ENCODE peak calls at places on chromosomes 12 and 14, in four cellular contexts. P is neural progenitor cell, L is mesenchymal stem cell, O is keratinocyte. M is an unnamed sample.

GRCh38 chr12:95641299-95641947 is 90.1 kb upstream of the USP44 start:
- DNase-seq in P (no peak), O (no peak), L (no peak), M (no peak)

GRCh38 chr12:85527192-85527591 is 247.2 kb downstream of the ALX1 start:
- DNase-seq in L (no peak), O (no peak), P (no peak), M (no peak)

GRCh38 chr12:100926669-100927248 is 132.2 kb downstream of the ANO4 start:
- DNase-seq in L (peak; percentile 29), P (peak; percentile 84), O (no peak), M (no peak)

GRCh38 chr12:17950898-17951297 is 139.1 kb downstream of the RERGL start:
- DNase-seq in L (no peak), P (no peak), O (no peak), M (no peak)

GRCh38 chr14:32763673-32764072 is 175.0 kb upstream of the NPAS3 start:
- DNase-seq in L (no peak), O (no peak), P (no peak), M (no peak)

GRCh38 chr12:45615268-45615667 is 114.2 kb upstream of the ARID2 start:
- DNase-seq in L (peak; percentile 79), P (no peak), O (no peak), M (no peak)

GRCh38 chr14:53953828-53954550 is 2.6 kb downstream of the BMP4 start:
- DNase-seq in O (no peak), P (peak; percentile 61), L (peak; percentile 85), M (no peak)

GRCh38 chr12:79071498-79071897 is 206.9 kb downstream of the SYT1 start:
- DNase-seq in O (no peak), L (no peak), P (no peak), M (peak; percentile 66)

GRCh38 chr14:57692671-57693070 is 173.2 kb downstream of the SLC35F4 start:
- DNase-seq in L (peak; percentile 21), P (peak; percentile 13), O (peak; percentile 30), M (peak; percentile 22)

GRCh38 chr14:85528080-85528881 is 1.7 kb upstream of the FLRT2 start:
- DNase-seq in L (peak; percentile 89), P (peak; percentile 81), O (no peak), M (no peak)

GRCh38 chr12:27383429-27384260 is 51.0 kb downstream of the BMAL2 start:
- DNase-seq in L (peak; percentile 77), P (peak; percentile 81), O (peak; percentile 72), M (peak; percentile 37)

GRCh38 chr14:37340353-37340752 is 142.6 kb downstream of the MIPOL1 start:
- DNase-seq in O (no peak), P (no peak), L (no peak), M (no peak)

GRCh38 chr12:65823481-65824313 is 586 bp upstream of the HMGA2 start:
- DNase-seq in P (peak; percentile 84), L (peak; percentile 67), O (no peak), M (no peak)

GRCh38 chr12:168763-169525 is 45.0 kb downstream of the SLC6A12 start:
- DNase-seq in O (no peak), P (no peak), L (peak; percentile 35), M (no peak)

GRCh38 chr12:127728729-127729128 is 538.2 kb upstream of the TMEM132C start:
- DNase-seq in O (no peak), P (no peak), L (no peak), M (no peak)

GRCh38 chr14:46480817-46481216 is 170.8 kb downstream of the RPL10L start:
- DNase-seq in O (no peak), P (no peak), L (no peak), M (no peak)

GRCh38 chr14:67735361-67735921 is 33.8 kb downstream of the RDH12 start:
- DNase-seq in P (no peak), O (no peak), L (no peak), M (no peak)

GRCh38 chr12:111056618-111057521 is 136.5 kb upstream of the MYL2 start:
- DNase-seq in L (no peak), O (no peak), P (no peak), M (no peak)

GRCh38 chr12:19482551-19483109 is 43.3 kb downstream of the AEBP2 start:
- DNase-seq in O (peak; percentile 11), P (peak; percentile 6), L (peak; percentile 30), M (no peak)

GRCh38 chr12:77847665-77848431 is 17.2 kb downstream of the NAV3 start:
- DNase-seq in L (peak; percentile 93), P (no peak), O (peak; percentile 48), M (no peak)

GRCh38 chr14:20438664-20439063 is 2.7 kb upstream of the KLHL33 start:
- DNase-seq in L (no peak), O (no peak), P (no peak), M (no peak)

GRCh38 chr14:105951399-105951798 is 425.0 kb downstream of the TMEM121 start:
- DNase-seq in L (no peak), O (no peak), P (no peak), M (no peak)

GRCh38 chr12:111406474-111407370 is 999 bp downstream of the SH2B3 start:
- DNase-seq in P (peak; percentile 37), L (peak; percentile 49), O (no peak), M (no peak)

GRCh38 chr14:54333511-54333910 is 63.3 kb upstream of the CDKN3 start:
- DNase-seq in O (no peak), P (no peak), L (no peak), M (no peak)

GRCh38 chr12:43069768-43070221 is 480.2 kb upstream of the PRICKLE1 start:
- DNase-seq in O (no peak), L (no peak), P (no peak), M (no peak)

GRCh38 chr12:51683763-51684357 is 92.8 kb downstream of the SCN8A start:
- DNase-seq in P (no peak), L (peak; percentile 6), O (no peak), M (no peak)

GRCh38 chr12:14442221-14442881 is 76.9 kb downstream of the ATF7IP start:
- DNase-seq in O (no peak), L (no peak), P (no peak), M (no peak)

GRCh38 chr12:112892821-112893220 is 13.9 kb upstream of the OAS1 start:
- DNase-seq in O (no peak), P (no peak), L (no peak), M (no peak)

GRCh38 chr14:99734406-99735051 is 50.4 kb downstream of the CYP46A1 start:
- DNase-seq in L (no peak), P (no peak), O (no peak), M (no peak)

GRCh38 chr12:32809196-32809595 is 53.5 kb upstream of the YARS2 start:
- DNase-seq in L (no peak), O (no peak), P (no peak), M (no peak)

GRCh38 chr14:97705976-97706375 is 908.8 kb downstream of the VRK1 start:
- DNase-seq in L (no peak), P (no peak), O (no peak), M (no peak)

GRCh38 chr14:50320279-50320678 is 8.2 kb downstream of the DMAC2L start:
- DNase-seq in P (no peak), L (peak; percentile 83), O (no peak), M (no peak)

GRCh38 chr12:116659771-116660481 is 77.9 kb downstream of the SPRING1 start:
- DNase-seq in O (no peak), P (no peak), L (no peak), M (no peak)

GRCh38 chr12:116666305-116666673 is 71.6 kb downstream of the SPRING1 start:
- DNase-seq in O (no peak), L (no peak), P (no peak), M (no peak)

GRCh38 chr12:116661341-116661740 is 76.5 kb downstream of the SPRING1 start:
- DNase-seq in P (no peak), L (no peak), O (no peak), M (no peak)

GRCh38 chr12:116665666-116666304 is 72.1 kb downstream of the SPRING1 start:
- DNase-seq in P (no peak), L (no peak), O (no peak), M (no peak)

GRCh38 chr12:116662612-116663144 is 75.2 kb downstream of the SPRING1 start:
- DNase-seq in P (peak; percentile 80), O (no peak), L (peak; percentile 42), M (no peak)
- H3K9ac ChIP-seq in P (no peak overlapping the region), O (no peak overlapping the region), L (no peak overlapping the region), M (no peak overlapping the region)

DNA sequence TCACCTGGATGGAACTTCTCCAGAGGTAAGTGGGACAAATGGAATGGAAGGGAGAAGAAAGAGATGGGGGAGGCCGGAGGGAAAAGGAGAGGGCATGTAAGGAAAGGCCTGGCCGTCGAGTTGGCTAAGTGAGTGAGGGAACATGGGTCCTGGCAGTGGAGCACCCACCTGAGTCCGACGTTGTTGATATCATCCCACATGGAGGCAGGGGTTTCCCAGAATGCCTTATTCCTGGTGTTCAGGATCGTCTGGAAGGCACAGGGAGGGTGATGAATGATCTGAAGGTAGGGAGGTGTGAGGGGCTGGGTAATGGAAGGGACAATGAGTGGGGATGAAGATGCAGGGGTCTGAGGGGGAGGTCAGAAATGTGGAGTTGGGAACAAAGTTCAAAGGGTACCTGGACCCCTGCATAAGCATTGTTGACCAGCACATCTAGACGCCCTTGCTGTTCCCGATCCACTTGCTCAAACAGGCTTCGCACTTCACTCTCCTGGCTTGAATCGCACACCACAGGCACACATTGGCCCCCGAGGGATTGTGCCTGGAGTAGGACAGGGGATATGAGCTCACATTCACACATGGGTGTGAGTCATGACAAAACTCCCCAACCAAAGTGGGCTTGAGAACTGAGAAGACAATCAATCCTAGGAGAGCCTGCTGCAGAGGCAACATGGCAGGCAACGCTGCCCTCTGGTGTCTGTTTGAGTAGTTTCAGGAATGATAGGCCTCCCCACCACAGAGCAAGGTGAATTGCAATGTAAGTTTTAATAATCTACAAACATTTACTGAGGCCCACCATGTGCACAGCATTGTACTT is 3.0 kb downstream of the DHRS1 start:
- DNase-seq in L (peak; percentile 96), P (peak; percentile 75), O (peak; percentile 96), M (peak; percentile 35)
- H3K9ac ChIP-seq in L (peak overlapping the region; percentile 65), P (no peak overlapping the region), O (peak overlapping the region; percentile 56), M (peak overlapping the region; percentile 37)

DNA sequence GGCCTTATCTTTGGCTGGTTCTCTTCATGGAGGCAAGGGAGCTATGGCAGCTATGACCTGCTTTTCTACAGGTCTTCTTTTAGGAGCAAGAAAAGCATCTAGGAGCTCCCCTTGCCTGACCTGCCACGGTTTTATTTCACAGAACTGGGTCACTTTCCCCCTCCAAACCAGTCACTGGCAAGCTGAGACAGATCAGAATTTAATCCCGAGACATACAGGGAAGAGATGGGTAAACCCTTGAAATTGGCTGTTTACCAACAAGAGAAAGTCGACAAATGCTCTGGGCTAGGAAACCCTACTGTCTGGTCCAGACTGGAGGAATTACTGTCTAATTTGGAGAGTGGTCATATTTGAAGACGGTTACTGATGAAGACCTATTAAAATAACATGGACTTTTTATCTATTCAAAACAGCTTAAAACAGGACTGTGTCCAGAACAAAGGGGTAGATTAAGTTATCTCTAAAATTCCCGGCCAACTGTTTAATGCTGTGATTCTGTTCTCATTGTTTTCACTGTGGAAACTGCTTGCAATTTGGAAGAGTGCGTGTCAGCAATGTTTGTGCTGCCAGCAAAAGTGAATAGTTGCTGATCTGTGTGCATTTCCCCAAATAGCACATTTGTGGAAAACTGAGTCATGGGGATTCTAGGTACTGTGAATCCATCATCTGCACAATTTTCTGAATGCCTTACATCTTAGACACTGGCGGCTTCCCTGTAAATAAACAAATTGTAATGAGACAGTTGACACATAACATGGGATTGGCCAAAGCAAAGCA is 73.4 kb upstream of the EEA1 start:
- DNase-seq in O (no peak), P (no peak), L (peak; percentile 90), M (no peak)
- H3K9ac ChIP-seq in O (no peak overlapping the region), P (no peak overlapping the region), L (peak overlapping the region; percentile 76), M (no peak overlapping the region)

GRCh38 chr14:65373671-65374039 is 38.9 kb upstream of the FUT8 start:
- DNase-seq in O (no peak), P (no peak), L (no peak), M (no peak)
- H3K9ac ChIP-seq in O (no peak overlapping the region), P (no peak overlapping the region), L (no peak overlapping the region), M (no peak overlapping the region)

M was measured in SK-N-MC.